ENCODE peak calls at places on chromosome 1, in nine cellular contexts. P is kidney; O is fibroblast of lung; C is PC-3; E is mesendoderm; X is sigmoid colon; D is CD8-positive, alpha-beta memory T cell; J is CD4-positive, CD25-positive, alpha-beta regulatory T cell; V is stomach. Q is an unnamed sample. For H3K4me1, the result is how much of the 10 kb centered on the place peaks cover.

GRCh38 chr1:168628807-168629206 is 52.4 kb downstream of the XCL1 start:
- DNase-seq in X (no peak), D (no peak), V (no peak), P (no peak), E (peak), J (no peak), O (peak), C (peak), Q (no peak)

GRCh38 chr1:172514108-172514507 is 18.8 kb upstream of the SUCO start:
- DNase-seq in J (no peak), O (no peak), X (no peak), V (no peak), C (no peak), D (no peak), P (no peak), E (no peak), Q (no peak)

GRCh38 chr1:48048064-48048463 is 50.9 kb upstream of the TRABD2B start:
- DNase-seq in J (no peak), V (no peak), P (no peak), E (no peak), X (no peak), O (peak), D (no peak), C (no peak), Q (no peak)

GRCh38 chr1:6389971-6390370 is 3.6 kb downstream of the ACOT7 start:
- DNase-seq in V (no peak), D (no peak), P (no peak), O (no peak), X (no peak), C (no peak), J (no peak), E (no peak), Q (no peak)

GRCh38 chr1:92884195-92884594 is 52.4 kb downstream of the RPL5 start:
- DNase-seq in J (no peak), V (no peak), C (no peak), E (no peak), D (no peak), O (no peak), X (no peak), P (no peak), Q (no peak)

GRCh38 chr1:173295995-173296394 is 88.9 kb upstream of the TNFSF4 start:
- DNase-seq in O (peak), E (no peak), D (no peak), X (no peak), C (no peak), P (no peak), J (no peak), V (no peak), Q (no peak)

GRCh38 chr1:106721779-106722178 is 334.7 kb upstream of the PRMT6 start:
- DNase-seq in P (no peak), V (no peak), C (no peak), O (no peak), J (no peak), D (no peak), X (no peak), E (no peak), Q (no peak)

GRCh38 chr1:183180213-183180612 is 5.9 kb upstream of the LAMC2 start:
- DNase-seq in X (peak), V (peak), C (peak), D (no peak), E (no peak), O (peak), P (no peak), J (no peak), Q (no peak)

GRCh38 chr1:150994248-150994647 is 12.2 kb downstream of the ANXA9 start:
- DNase-seq in P (no peak), C (no peak), X (no peak), D (no peak), J (no peak), V (no peak), E (no peak), O (no peak), Q (no peak)

GRCh38 chr1:18681423-18681835 is 50.8 kb downstream of the PAX7 start:
- DNase-seq in C (peak), J (peak), O (peak), E (peak), D (no peak), V (no peak), P (no peak), X (no peak), Q (no peak)

GRCh38 chr1:39635871-39636210 is 3.6 kb downstream of the HEYL start:
- DNase-seq in C (no peak), J (no peak), X (no peak), D (no peak), E (no peak), V (no peak), O (no peak), P (no peak), Q (no peak)

GRCh38 chr1:39633422-39633821 is 6.0 kb downstream of the HEYL start:
- DNase-seq in V (no peak), C (no peak), P (no peak), D (no peak), O (no peak), E (no peak), J (no peak), X (no peak), Q (no peak)

GRCh38 chr1:39637301-39637700 is 2.1 kb downstream of the HEYL start:
- DNase-seq in P (no peak), V (no peak), D (no peak), E (no peak), J (no peak), X (no peak), C (no peak), O (no peak), Q (no peak)

GRCh38 chr1:39632491-39633417 is 6.7 kb downstream of the HEYL start:
- DNase-seq in V (peak), X (peak), J (no peak), C (peak), E (peak), P (peak), D (no peak), O (peak), Q (peak)

GRCh38 chr1:39635205-39635870 is 4.1 kb downstream of the HEYL start:
- DNase-seq in O (no peak), C (no peak), P (no peak), D (no peak), E (peak), X (no peak), V (no peak), J (no peak), Q (peak)
- H3K27ac ChIP-seq in O (no peak), C (no peak), P (peak), D (no peak), E (no peak), X (peak), V (peak), J (no peak), Q (peak)

GRCh38 chr1:193111641-193112090 is 6.5 kb upstream of the GLRX2 start:
- DNase-seq in C (peak), D (no peak), J (no peak), V (peak), E (peak), O (peak), P (peak), X (peak), Q (peak)
- H3K4me1 ChIP-seq in C (under half), D (under half), J (under half), V (under half), E (under half), O (under half), P (under half), X (under half), Q (under half)

GRCh38 chr1:55043726-55044125 is 4.4 kb downstream of the PCSK9 start:
- DNase-seq in J (no peak), V (no peak), E (no peak), D (no peak), C (no peak), X (no peak), P (no peak), O (no peak), Q (no peak)

GRCh38 chr1:55043011-55043410 is 3.7 kb downstream of the PCSK9 start:
- DNase-seq in J (no peak), E (no peak), P (no peak), X (no peak), O (no peak), V (no peak), D (no peak), C (no peak), Q (no peak)

GRCh38 chr1:55045430-55045829 is 6.1 kb downstream of the PCSK9 start:
- DNase-seq in X (no peak), P (no peak), J (no peak), V (no peak), O (no peak), D (no peak), C (no peak), E (no peak), Q (no peak)

GRCh38 chr1:55046871-55047270 is 7.5 kb downstream of the PCSK9 start:
- DNase-seq in D (no peak), P (no peak), O (no peak), X (no peak), C (no peak), J (no peak), V (no peak), E (no peak), Q (no peak)

DNA sequence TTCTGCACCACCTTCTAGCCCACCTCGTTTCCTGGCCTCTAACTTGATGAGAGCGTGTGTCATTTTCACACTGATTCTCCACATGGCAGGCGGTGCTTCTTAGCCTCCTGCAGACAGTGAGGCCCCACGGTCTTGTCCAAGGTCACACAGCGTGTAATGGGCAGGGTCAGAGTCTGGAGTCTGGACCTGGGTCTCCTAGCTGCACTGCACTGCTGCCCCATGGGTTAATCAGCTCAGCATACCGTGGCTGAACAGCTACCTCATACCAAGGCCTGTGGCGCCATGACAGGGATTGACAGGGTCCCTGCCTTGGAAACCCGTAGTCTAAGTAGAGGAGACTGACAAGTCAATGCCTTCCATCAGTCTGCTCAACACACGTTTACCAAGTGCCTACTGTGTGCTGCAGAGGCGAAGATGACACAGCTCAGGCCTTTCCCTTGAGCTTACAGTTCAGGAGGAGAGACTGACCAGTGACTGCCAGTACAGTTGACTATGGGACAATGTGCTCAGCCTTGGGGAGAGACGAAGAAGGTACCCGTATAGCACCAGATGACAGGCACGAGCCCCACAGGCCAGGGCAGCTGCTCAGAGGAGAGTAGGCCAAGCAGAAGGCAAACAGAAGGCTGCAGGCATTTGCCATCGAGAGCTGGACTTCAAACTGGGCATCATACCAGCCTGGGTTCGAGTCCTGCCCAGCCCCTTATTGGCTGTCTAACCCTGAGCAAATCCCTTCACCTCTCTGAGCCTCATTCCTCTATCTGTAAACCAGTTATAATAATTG is 5.5 kb downstream of the PCSK9 start:
- DNase-seq in P (no peak), X (no peak), D (no peak), C (no peak), E (no peak), V (no peak), J (no peak), O (no peak), Q (no peak)
- H3K27ac ChIP-seq in P (no peak), X (no peak), D (no peak), C (no peak), E (no peak), V (no peak), J (no peak), O (no peak), Q (no peak)

GRCh38 chr1:30750751-30751291 is 6.8 kb downstream of the LAPTM5 start:
- DNase-seq in D (no peak), V (no peak), E (no peak), X (no peak), O (no peak), P (peak), C (no peak), J (peak), Q (no peak)

GRCh38 chr1:30749691-30750583 is 7.6 kb downstream of the LAPTM5 start:
- DNase-seq in J (peak), O (no peak), V (no peak), P (peak), C (no peak), X (no peak), D (peak), E (no peak), Q (no peak)

GRCh38 chr1:30752651-30752908 is 5.0 kb downstream of the LAPTM5 start:
- DNase-seq in J (no peak), V (no peak), P (no peak), C (no peak), O (no peak), D (no peak), X (no peak), E (no peak), Q (no peak)

GRCh38 chr1:30753660-30754123 is 3.9 kb downstream of the LAPTM5 start:
- DNase-seq in X (no peak), O (no peak), P (no peak), J (peak), C (no peak), D (peak), V (no peak), E (no peak), Q (no peak)

DNA sequence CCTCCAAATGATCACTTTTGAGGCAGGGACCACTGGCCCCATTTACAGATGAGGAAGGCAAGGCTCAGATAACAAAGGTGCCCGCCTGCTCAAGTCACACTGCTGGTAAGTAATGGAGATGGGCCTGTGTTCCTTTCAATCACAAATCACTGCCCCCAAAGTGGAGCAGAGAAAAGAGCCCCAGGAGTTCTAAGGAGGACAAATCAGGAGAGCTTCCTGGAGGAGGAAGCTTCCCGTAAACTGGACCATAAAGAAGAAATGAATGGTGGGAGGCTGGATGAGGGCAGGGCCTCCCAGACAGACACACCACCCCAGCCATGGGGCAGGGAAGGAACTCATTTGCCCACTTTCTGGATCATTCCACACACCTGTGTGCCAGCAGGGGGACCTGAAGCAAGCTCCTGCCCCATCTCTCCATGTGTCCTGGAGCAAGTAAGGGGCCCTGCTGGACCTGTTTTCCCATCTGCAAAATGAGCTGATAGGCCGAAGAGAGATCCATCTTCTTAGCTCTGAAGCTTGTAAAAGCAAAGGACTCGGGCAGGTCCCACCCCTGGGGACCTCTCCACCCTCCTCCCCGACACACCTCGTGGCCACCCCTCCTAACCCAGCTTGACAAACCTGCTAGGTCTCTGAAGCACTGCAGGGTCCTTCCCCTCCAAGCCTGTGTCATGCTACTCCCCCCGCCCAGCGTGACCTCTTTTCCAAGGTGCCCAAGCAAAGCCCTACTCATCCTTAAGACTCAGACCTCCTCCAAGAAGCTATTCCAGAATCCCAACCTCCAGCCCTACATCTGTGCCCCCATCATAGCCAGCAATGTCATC is 5.5 kb downstream of the LAPTM5 start:
- DNase-seq in X (no peak), E (no peak), O (no peak), D (no peak), P (peak), J (no peak), C (no peak), V (no peak), Q (no peak)
- H3K4me1 ChIP-seq in X (under half), E (under half), O (under half), D (half or more), P (under half), J (half or more), C (under half), V (half or more), Q (under half)

GRCh38 chr1:112938188-112938587 is 17.8 kb downstream of the SLC16A1 start:
- DNase-seq in E (no peak), J (no peak), C (no peak), X (no peak), V (no peak), P (no peak), O (peak), D (no peak), Q (no peak)
- H3K27ac ChIP-seq in E (no peak), J (peak), C (no peak), X (no peak), V (peak), P (no peak), O (no peak), D (peak), Q (peak)

GRCh38 chr1:235070819-235071218 is 57.8 kb downstream of the TOMM20 start:
- DNase-seq in V (no peak), D (no peak), J (no peak), C (no peak), P (peak), X (no peak), E (no peak), O (no peak), Q (no peak)
- H3K4me1 ChIP-seq in V (half or more), D (under half), J (under half), C (half or more), P (half or more), X (under half), E (under half), O (under half), Q (half or more)

Q was measured in heart right ventricle.